ENCODE peak calls at places on chromosomes 1 and 21, in nine cellular contexts. Z, W, S, C, O, Q, E, P and X are unnamed samples.

GRCh38 chr1:54327386-54328116 is 78.6 kb downstream of the SSBP3 start:
- DNase-seq in Z (no peak), W (no peak), S (no peak), C (no peak), O (no peak), Q (no peak), E (no peak), P (no peak), X (no peak)

GRCh38 chr1:77416692-77417450 is 135.1 kb downstream of the AK5 start:
- DNase-seq in Z (no peak), W (no peak), S (no peak), C (peak), O (no peak), Q (no peak), E (no peak), P (no peak), X (no peak)

GRCh38 chr1:30321216-30321910 is 402.0 kb downstream of the MATN1 start:
- DNase-seq in Z (no peak), W (no peak), S (no peak), C (no peak), O (no peak), Q (no peak), E (no peak), P (no peak), X (no peak)

GRCh38 chr1:232844791-232845190 is 39.6 kb downstream of the MAP10 start:
- DNase-seq in Z (no peak), W (peak), S (no peak), C (peak), O (no peak), Q (peak), E (no peak), P (no peak), X (no peak)

GRCh38 chr21:15774590-15774989 is 44.8 kb downstream of the USP25 start:
- DNase-seq in Z (no peak), W (no peak), S (no peak), C (no peak), O (no peak), Q (no peak), E (no peak), P (no peak), X (no peak)

GRCh38 chr1:61254629-61255323 is 172.4 kb downstream of the NFIA start:
- DNase-seq in Z (no peak), W (no peak), S (no peak), C (no peak), O (peak), Q (no peak), E (no peak), P (peak), X (no peak)

GRCh38 chr1:225137981-225138380 is 208.5 kb downstream of the DNAH14 start:
- DNase-seq in Z (no peak), W (no peak), S (no peak), C (no peak), O (no peak), Q (no peak), E (no peak), P (no peak), X (no peak)

GRCh38 chr1:25737151-25737550 is 62.8 kb upstream of the SELENON start:
- DNase-seq in Z (no peak), W (no peak), S (no peak), C (no peak), O (peak), Q (no peak), E (no peak), P (no peak), X (no peak)

GRCh38 chr1:162912061-162912667 is 51.2 kb upstream of the CCDC190 start:
- DNase-seq in Z (no peak), W (no peak), S (no peak), C (no peak), O (no peak), Q (no peak), E (no peak), P (no peak), X (no peak)

GRCh38 chr1:156804572-156805243 is 11.9 kb downstream of the SH2D2A start:
- DNase-seq in Z (no peak), W (no peak), S (no peak), C (no peak), O (peak), Q (no peak), E (no peak), P (no peak), X (no peak)

GRCh38 chr1:28966617-28967016 is 52.2 kb downstream of the EPB41 start:
- DNase-seq in Z (no peak), W (no peak), S (no peak), C (no peak), O (no peak), Q (no peak), E (no peak), P (no peak), X (no peak)

GRCh38 chr21:45347712-45348477 is 57.1 kb upstream of the COL18A1 start:
- DNase-seq in Z (peak), W (no peak), S (no peak), C (no peak), O (no peak), Q (no peak), E (no peak), P (no peak), X (no peak)

GRCh38 chr1:57623039-57623790 is 199.4 kb upstream of the DAB1 start:
- DNase-seq in Z (peak), W (no peak), S (no peak), C (peak), O (no peak), Q (no peak), E (peak), P (no peak), X (no peak)

GRCh38 chr1:28129150-28129549 is 40.7 kb upstream of the EYA3 start:
- DNase-seq in Z (no peak), W (no peak), S (no peak), C (peak), O (no peak), Q (no peak), E (peak), P (no peak), X (no peak)

GRCh38 chr1:246978785-246979184 is 29.1 kb downstream of the ZNF695 start:
- DNase-seq in Z (no peak), W (no peak), S (no peak), C (no peak), O (no peak), Q (no peak), E (no peak), P (no peak), X (no peak)

GRCh38 chr1:164272156-164272555 is 286.8 kb upstream of the PBX1 start:
- DNase-seq in Z (no peak), W (no peak), S (no peak), C (no peak), O (no peak), Q (no peak), E (no peak), P (no peak), X (no peak)

GRCh38 chr1:25198731-25199231 is 33.5 kb downstream of the SYF2 start:
- DNase-seq in Z (peak), W (peak), S (no peak), C (no peak), O (peak), Q (no peak), E (no peak), P (no peak), X (no peak)

GRCh38 chr1:163170975-163171676 is 31.6 kb downstream of the RGS5 start:
- DNase-seq in Z (no peak), W (no peak), S (no peak), C (peak), O (no peak), Q (peak), E (no peak), P (no peak), X (no peak)

GRCh38 chr1:179184403-179184802 is 45.1 kb downstream of the ABL2 start:
- DNase-seq in Z (no peak), W (no peak), S (no peak), C (no peak), O (no peak), Q (no peak), E (no peak), P (no peak), X (no peak)